ENCODE peak calls at places on chromosomes 5 and 9, in ten cellular contexts. I is neural progenitor cell; R is T-helper 2 cell; E is GM04503; S is adipocyte; F is hypothalamus; N is frontal cortex; C is activated T-cell treated with anti-CD3 and anti-CD28 coated beads, Interleukin-2, amount 50 U/mL, for 1 hour; W is GM10248; U is omental fat pad. B is an unnamed sample.

GRCh38 chr9:110604101-110604710 is 24.7 kb upstream of the SVEP1 start:
- DNase-seq in S (no peak), I (no peak), C (no peak), R (no peak), F (no peak), N (no peak), W (no peak), U (no peak), E (no peak), B (no peak)

GRCh38 chr9:107243757-107244156 is 39.3 kb upstream of the RAD23B start:
- DNase-seq in S (peak; percentile 32), W (peak; percentile 28), F (no peak), E (peak; percentile 64), C (no peak), I (no peak), N (no peak), R (peak; percentile 5), U (no peak), B (no peak)

GRCh38 chr9:93156475-93157008 is 22.5 kb upstream of the NINJ1 start:
- DNase-seq in N (no peak), R (peak; percentile 36), W (peak; percentile 53), S (no peak), U (no peak), C (no peak), I (no peak), F (no peak), E (no peak), B (no peak)

GRCh38 chr9:2120926-2121689 is 106.0 kb downstream of the SMARCA2 start:
- DNase-seq in N (no peak), U (no peak), S (peak; percentile 59), E (no peak), F (no peak), C (no peak), R (no peak), W (no peak), I (no peak), B (no peak)

GRCh38 chr9:131289301-131290038 is at the start of gene PLPP7:
- DNase-seq in C (no peak), E (peak; percentile 41), F (peak; percentile 80), U (no peak), R (no peak), S (peak; percentile 59), I (peak; percentile 69), N (peak; percentile 87), W (peak; percentile 62), B (peak; percentile 67)

GRCh38 chr5:154756871-154757646 is 1.9 kb downstream of the LARP1 start:
- DNase-seq in I (peak; percentile 71), F (peak; percentile 63), N (peak; percentile 67), W (peak; percentile 31), R (peak; percentile 35), C (peak; percentile 62), S (peak; percentile 78), U (no peak), E (no peak), B (peak; percentile 20)

GRCh38 chr5:57193757-57194413 is 20.0 kb downstream of the GPBP1 start:
- DNase-seq in F (no peak), I (no peak), S (no peak), E (no peak), N (no peak), C (no peak), W (no peak), U (no peak), R (no peak), B (no peak)

GRCh38 chr5:96963267-96963666 is 27.4 kb downstream of the LNPEP start:
- DNase-seq in W (no peak), N (peak; percentile 9), S (peak; percentile 39), C (no peak), E (peak; percentile 73), F (no peak), I (no peak), U (no peak), R (no peak), B (peak; percentile 22)

GRCh38 chr5:44993286-44993685 is 184.5 kb downstream of the MRPS30 start:
- DNase-seq in F (no peak), C (no peak), W (no peak), E (no peak), I (no peak), N (no peak), S (no peak), U (no peak), R (no peak), B (no peak)

GRCh38 chr9:126880947-126881332 is 20.5 kb downstream of the ZBTB34 start:
- DNase-seq in S (no peak), W (no peak), N (peak; percentile 36), U (no peak), E (no peak), I (no peak), F (no peak), R (no peak), C (no peak), B (no peak)